ENCODE peak calls at places on chromosomes 7 and 10, in seven cellular contexts. One of them, this sample, is unnamed.
A peak's percentile ranks its signal among the peaks of the same experiment; 100 is the strongest.

GRCh38 chr10:46272863-46273415 is 13.9 kb upstream of the ANTXRL start:
- DNase-seq in body of pancreas: no peak
- DNase-seq in heart right ventricle: no peak
- DNase-seq in endothelial cell of umbilical vein: no peak
- DNase-seq in CD8-positive, alpha-beta T cell: no peak
- DNase-seq in tibial nerve: no peak
- DNase-seq in stomach: peak; percentile 10
- DNase-seq in this sample: no peak

GRCh38 chr7:122354656-122355055 is 50.1 kb upstream of the FEZF1 start:
- DNase-seq in CD8-positive, alpha-beta T cell: no peak
- DNase-seq in endothelial cell of umbilical vein: no peak
- DNase-seq in body of pancreas: no peak
- DNase-seq in stomach: no peak
- DNase-seq in tibial nerve: no peak
- DNase-seq in heart right ventricle: no peak
- DNase-seq in this sample: no peak

GRCh38 chr10:44244745-44245600 is 139.9 kb downstream of the CXCL12 start:
- DNase-seq in CD8-positive, alpha-beta T cell: no peak
- DNase-seq in stomach: no peak
- DNase-seq in body of pancreas: no peak
- DNase-seq in heart right ventricle: no peak
- DNase-seq in endothelial cell of umbilical vein: no peak
- DNase-seq in tibial nerve: no peak
- DNase-seq in this sample: no peak

GRCh38 chr7:30434140-30434799 is 44.3 kb downstream of the NOD1 start:
- DNase-seq in endothelial cell of umbilical vein: no peak
- DNase-seq in tibial nerve: no peak
- DNase-seq in stomach: no peak
- DNase-seq in body of pancreas: no peak
- DNase-seq in CD8-positive, alpha-beta T cell: no peak
- DNase-seq in heart right ventricle: no peak
- DNase-seq in this sample: no peak

GRCh38 chr10:114766470-114766869 is 55.1 kb upstream of the FHIP2A start:
- DNase-seq in endothelial cell of umbilical vein: no peak
- DNase-seq in heart right ventricle: no peak
- DNase-seq in body of pancreas: peak; percentile 27
- DNase-seq in CD8-positive, alpha-beta T cell: no peak
- DNase-seq in stomach: no peak
- DNase-seq in tibial nerve: no peak
- DNase-seq in this sample: no peak

GRCh38 chr10:81978238-81978637 is 103.2 kb downstream of the NRG3 start:
- DNase-seq in stomach: no peak
- DNase-seq in tibial nerve: no peak
- DNase-seq in heart right ventricle: no peak
- DNase-seq in endothelial cell of umbilical vein: peak; percentile 42
- DNase-seq in CD8-positive, alpha-beta T cell: no peak
- DNase-seq in body of pancreas: no peak
- DNase-seq in this sample: peak; percentile 2

GRCh38 chr7:102943425-102944169 is 30.8 kb downstream of the LRRC17 start:
- DNase-seq in body of pancreas: no peak
- DNase-seq in tibial nerve: no peak
- DNase-seq in heart right ventricle: no peak
- DNase-seq in stomach: no peak
- DNase-seq in endothelial cell of umbilical vein: no peak
- DNase-seq in CD8-positive, alpha-beta T cell: no peak
- DNase-seq in this sample: no peak

GRCh38 chr10:49568235-49568634 is 29.3 kb upstream of the ERCC6 start:
- DNase-seq in stomach: no peak
- DNase-seq in body of pancreas: no peak
- DNase-seq in heart right ventricle: no peak
- DNase-seq in tibial nerve: no peak
- DNase-seq in endothelial cell of umbilical vein: no peak
- DNase-seq in CD8-positive, alpha-beta T cell: no peak
- DNase-seq in this sample: peak; percentile 98

GRCh38 chr7:158072889-158073730 is 514.5 kb downstream of the PTPRN2 start:
- DNase-seq in body of pancreas: no peak
- DNase-seq in stomach: no peak
- DNase-seq in tibial nerve: no peak
- DNase-seq in CD8-positive, alpha-beta T cell: no peak
- DNase-seq in endothelial cell of umbilical vein: no peak
- DNase-seq in heart right ventricle: no peak
- DNase-seq in this sample: no peak

GRCh38 chr10:133090654-133091053 is 2.9 kb downstream of the ADGRA1 start:
- DNase-seq in endothelial cell of umbilical vein: no peak
- DNase-seq in heart right ventricle: no peak
- DNase-seq in stomach: no peak
- DNase-seq in CD8-positive, alpha-beta T cell: no peak
- DNase-seq in tibial nerve: no peak
- DNase-seq in body of pancreas: no peak
- DNase-seq in this sample: no peak

GRCh38 chr10:983951-984705 is 4.1 kb upstream of the GTPBP4 start:
- DNase-seq in body of pancreas: peak; percentile 32
- DNase-seq in endothelial cell of umbilical vein: peak; percentile 15
- DNase-seq in stomach: peak; percentile 84
- DNase-seq in tibial nerve: no peak
- DNase-seq in heart right ventricle: no peak
- DNase-seq in CD8-positive, alpha-beta T cell: no peak
- DNase-seq in this sample: peak; percentile 55

GRCh38 chr7:135966341-135967043 is 10.7 kb downstream of the MTPN start:
- DNase-seq in body of pancreas: no peak
- DNase-seq in stomach: no peak
- DNase-seq in tibial nerve: no peak
- DNase-seq in CD8-positive, alpha-beta T cell: no peak
- DNase-seq in endothelial cell of umbilical vein: no peak
- DNase-seq in heart right ventricle: no peak
- DNase-seq in this sample: no peak

GRCh38 chr7:107173191-107173590 is 4.4 kb downstream of the HBP1 start:
- DNase-seq in tibial nerve: no peak
- DNase-seq in body of pancreas: no peak
- DNase-seq in heart right ventricle: no peak
- DNase-seq in CD8-positive, alpha-beta T cell: no peak
- DNase-seq in endothelial cell of umbilical vein: no peak
- DNase-seq in stomach: no peak
- DNase-seq in this sample: no peak

GRCh38 chr7:80614911-80615310 is 23.5 kb upstream of the CD36 start:
- DNase-seq in heart right ventricle: no peak
- DNase-seq in tibial nerve: no peak
- DNase-seq in CD8-positive, alpha-beta T cell: no peak
- DNase-seq in endothelial cell of umbilical vein: no peak
- DNase-seq in body of pancreas: no peak
- DNase-seq in stomach: no peak
- DNase-seq in this sample: peak; percentile 53
- H3K4me3 ChIP-seq in heart right ventricle: no peak overlapping the region
- H3K4me3 ChIP-seq in tibial nerve: no peak overlapping the region
- H3K4me3 ChIP-seq in CD8-positive, alpha-beta T cell: no peak overlapping the region
- H3K4me3 ChIP-seq in endothelial cell of umbilical vein: no peak overlapping the region
- H3K4me3 ChIP-seq in body of pancreas: no peak overlapping the region
- H3K4me3 ChIP-seq in stomach: no peak overlapping the region
- H3K4me3 ChIP-seq in this sample: no peak overlapping the region

GRCh38 chr7:39951156-39951942 is 1.3 kb downstream of the CDK13 start:
- DNase-seq in heart right ventricle: peak; percentile 63
- DNase-seq in endothelial cell of umbilical vein: peak; percentile 73
- DNase-seq in tibial nerve: no peak
- DNase-seq in body of pancreas: peak; percentile 76
- DNase-seq in stomach: peak; percentile 64
- DNase-seq in CD8-positive, alpha-beta T cell: peak; percentile 59
- DNase-seq in this sample: peak; percentile 38

GRCh38 chr7:39952378-39952777 is 2.3 kb downstream of the CDK13 start:
- DNase-seq in heart right ventricle: no peak
- DNase-seq in CD8-positive, alpha-beta T cell: no peak
- DNase-seq in body of pancreas: no peak
- DNase-seq in endothelial cell of umbilical vein: no peak
- DNase-seq in stomach: no peak
- DNase-seq in tibial nerve: no peak
- DNase-seq in this sample: peak; percentile 9

GRCh38 chr7:39952791-39953190 is 2.7 kb downstream of the CDK13 start:
- DNase-seq in heart right ventricle: no peak
- DNase-seq in CD8-positive, alpha-beta T cell: no peak
- DNase-seq in endothelial cell of umbilical vein: peak; percentile 25
- DNase-seq in body of pancreas: no peak
- DNase-seq in stomach: no peak
- DNase-seq in tibial nerve: no peak
- DNase-seq in this sample: no peak

GRCh38 chr7:39950473-39951155 is 558 bp downstream of the CDK13 start:
- DNase-seq in tibial nerve: no peak
- DNase-seq in body of pancreas: peak; percentile 51
- DNase-seq in endothelial cell of umbilical vein: peak; percentile 46
- DNase-seq in stomach: peak; percentile 51
- DNase-seq in CD8-positive, alpha-beta T cell: peak; percentile 28
- DNase-seq in heart right ventricle: peak; percentile 65
- DNase-seq in this sample: peak; percentile 22

GRCh38 chr7:39951943-39952194 is 1.8 kb downstream of the CDK13 start:
- DNase-seq in CD8-positive, alpha-beta T cell: no peak
- DNase-seq in stomach: no peak
- DNase-seq in endothelial cell of umbilical vein: no peak
- DNase-seq in body of pancreas: no peak
- DNase-seq in heart right ventricle: no peak
- DNase-seq in tibial nerve: no peak
- DNase-seq in this sample: no peak
- TF ChIP-seq CTCF in CD8-positive, alpha-beta T cell: no peak
- TF ChIP-seq CTCF in stomach: no peak
- TF ChIP-seq CTCF in endothelial cell of umbilical vein: no peak
- TF ChIP-seq CTCF in body of pancreas: no peak
- TF ChIP-seq CTCF in heart right ventricle: no peak
- TF ChIP-seq CTCF in tibial nerve: no peak
- TF ChIP-seq CTCF in this sample: no peak

GRCh38 chr10:71475243-71475871 is 78.6 kb downstream of the CDH23 start:
- DNase-seq in CD8-positive, alpha-beta T cell: no peak
- DNase-seq in tibial nerve: no peak
- DNase-seq in heart right ventricle: peak; percentile 40
- DNase-seq in stomach: no peak
- DNase-seq in body of pancreas: peak; percentile 37
- DNase-seq in endothelial cell of umbilical vein: no peak
- DNase-seq in this sample: no peak
- H3K27me3 ChIP-seq in CD8-positive, alpha-beta T cell: no peaks in the 10 kb centered on the region
- H3K27me3 ChIP-seq in tibial nerve: no peaks in the 10 kb centered on the region
- H3K27me3 ChIP-seq in heart right ventricle: no peaks in the 10 kb centered on the region
- H3K27me3 ChIP-seq in stomach: no peaks in the 10 kb centered on the region
- H3K27me3 ChIP-seq in body of pancreas: no peaks in the 10 kb centered on the region
- H3K27me3 ChIP-seq in endothelial cell of umbilical vein: peaks cover 7% of the 10 kb centered on the region
- H3K27me3 ChIP-seq in this sample: peaks cover 21% of the 10 kb centered on the region

GRCh38 chr10:68345621-68346020 is 12.9 kb upstream of the PBLD start:
- DNase-seq in stomach: no peak
- DNase-seq in tibial nerve: no peak
- DNase-seq in heart right ventricle: no peak
- DNase-seq in CD8-positive, alpha-beta T cell: no peak
- DNase-seq in endothelial cell of umbilical vein: no peak
- DNase-seq in body of pancreas: no peak
- DNase-seq in this sample: no peak
- H3K4me3 ChIP-seq in stomach: no peak overlapping the region
- H3K4me3 ChIP-seq in tibial nerve: no peak overlapping the region
- H3K4me3 ChIP-seq in heart right ventricle: no peak overlapping the region
- H3K4me3 ChIP-seq in CD8-positive, alpha-beta T cell: no peak overlapping the region
- H3K4me3 ChIP-seq in endothelial cell of umbilical vein: no peak overlapping the region
- H3K4me3 ChIP-seq in body of pancreas: no peak overlapping the region
- H3K4me3 ChIP-seq in this sample: no peak overlapping the region

GRCh38 chr7:149625339-149625946 is 127.8 kb upstream of the ZNF746 start:
- DNase-seq in tibial nerve: peak; percentile 15
- DNase-seq in endothelial cell of umbilical vein: peak; percentile 77
- DNase-seq in stomach: peak; percentile 66
- DNase-seq in heart right ventricle: peak; percentile 59
- DNase-seq in CD8-positive, alpha-beta T cell: peak; percentile 31
- DNase-seq in body of pancreas: peak; percentile 54
- DNase-seq in this sample: peak; percentile 26
- TF ChIP-seq CTCF in tibial nerve: peak; percentile 33
- TF ChIP-seq CTCF in endothelial cell of umbilical vein: peak; percentile 70
- TF ChIP-seq CTCF in stomach: no peak
- TF ChIP-seq CTCF in heart right ventricle: peak; percentile 35
- TF ChIP-seq CTCF in CD8-positive, alpha-beta T cell: peak; percentile 62
- TF ChIP-seq CTCF in body of pancreas: peak; percentile 53
- TF ChIP-seq CTCF in this sample: peak; percentile 52

DNA sequence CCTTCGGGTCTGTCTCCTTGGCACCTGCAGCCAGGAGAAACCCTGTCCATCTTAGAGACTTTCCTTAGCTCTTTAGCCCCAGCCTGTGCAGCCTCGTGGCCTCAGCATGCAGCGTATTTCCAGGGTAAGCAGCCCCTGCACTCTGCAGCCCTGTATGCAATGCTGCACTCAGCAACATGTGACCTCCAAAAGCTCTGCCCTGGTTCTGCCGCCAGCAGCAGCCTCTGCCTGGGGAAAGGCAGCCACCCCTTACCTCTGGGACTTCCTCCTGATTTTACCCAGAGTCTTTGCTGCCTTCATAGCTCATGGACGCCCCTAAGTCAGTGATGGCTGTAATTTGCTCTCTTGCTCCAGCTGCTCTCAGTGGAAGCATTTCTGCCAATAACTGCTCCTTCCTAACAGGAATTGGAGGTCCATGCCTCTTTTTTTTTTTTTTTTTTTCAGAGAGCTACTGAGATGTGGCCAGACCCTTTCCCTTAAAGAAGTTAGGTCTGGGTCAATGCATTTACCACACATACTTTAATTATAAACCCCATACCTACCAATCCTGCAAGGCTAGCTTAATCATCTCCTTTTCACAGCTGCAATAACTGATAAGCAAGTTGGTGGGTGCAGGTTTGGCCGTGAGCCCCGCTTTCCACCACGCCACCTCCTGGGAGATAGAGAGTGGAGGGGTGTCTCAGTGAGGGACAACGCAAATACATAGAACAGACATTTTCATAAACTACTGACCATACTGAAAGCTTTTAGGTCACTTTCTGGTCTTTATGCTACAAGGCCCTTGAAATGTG is 71.7 kb downstream of the RAMP3 start:
- DNase-seq in heart right ventricle: no peak
- DNase-seq in stomach: no peak
- DNase-seq in tibial nerve: no peak
- DNase-seq in endothelial cell of umbilical vein: no peak
- DNase-seq in CD8-positive, alpha-beta T cell: no peak
- DNase-seq in body of pancreas: no peak
- DNase-seq in this sample: no peak
- H3K27me3 ChIP-seq in heart right ventricle: no peaks in the 10 kb centered on the region
- H3K27me3 ChIP-seq in stomach: no peaks in the 10 kb centered on the region
- H3K27me3 ChIP-seq in tibial nerve: no peaks in the 10 kb centered on the region
- H3K27me3 ChIP-seq in endothelial cell of umbilical vein: no peaks in the 10 kb centered on the region
- H3K27me3 ChIP-seq in CD8-positive, alpha-beta T cell: no peaks in the 10 kb centered on the region
- H3K27me3 ChIP-seq in body of pancreas: no peaks in the 10 kb centered on the region
- H3K27me3 ChIP-seq in this sample: peaks cover 15% of the 10 kb centered on the region

GRCh38 chr10:36373424-36374096 is 731.5 kb upstream of the FZD8 start:
- DNase-seq in tibial nerve: no peak
- DNase-seq in heart right ventricle: no peak
- DNase-seq in body of pancreas: no peak
- DNase-seq in CD8-positive, alpha-beta T cell: no peak
- DNase-seq in stomach: no peak
- DNase-seq in endothelial cell of umbilical vein: no peak
- DNase-seq in this sample: no peak
- H3K4me3 ChIP-seq in tibial nerve: no peak overlapping the region
- H3K4me3 ChIP-seq in heart right ventricle: no peak overlapping the region
- H3K4me3 ChIP-seq in body of pancreas: no peak overlapping the region
- H3K4me3 ChIP-seq in CD8-positive, alpha-beta T cell: no peak overlapping the region
- H3K4me3 ChIP-seq in stomach: no peak overlapping the region
- H3K4me3 ChIP-seq in endothelial cell of umbilical vein: no peak overlapping the region
- H3K4me3 ChIP-seq in this sample: no peak overlapping the region

DNA sequence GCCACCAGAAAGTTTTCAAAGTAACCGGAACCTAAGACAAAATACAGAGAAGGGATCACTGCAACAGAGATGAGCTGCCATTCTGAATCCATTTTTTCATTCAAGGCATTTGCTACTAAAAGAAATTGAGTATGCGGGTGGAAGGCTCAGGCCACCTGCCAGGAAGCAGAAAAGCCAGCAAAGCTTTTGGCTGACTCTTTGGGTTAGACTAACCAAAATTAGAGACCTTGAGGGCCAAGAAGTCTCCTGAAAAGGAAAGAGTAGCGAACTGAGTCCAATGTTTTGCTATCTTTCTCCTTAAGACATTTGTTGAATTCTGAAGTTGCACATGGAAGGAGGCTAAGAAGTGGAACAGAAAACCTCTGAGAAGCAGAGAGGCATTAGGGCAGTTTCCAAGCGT is 79.0 kb downstream of the FAS start:
- DNase-seq in body of pancreas: no peak
- DNase-seq in endothelial cell of umbilical vein: no peak
- DNase-seq in tibial nerve: no peak
- DNase-seq in CD8-positive, alpha-beta T cell: no peak
- DNase-seq in heart right ventricle: no peak
- DNase-seq in stomach: no peak
- DNase-seq in this sample: no peak
- TF ChIP-seq CTCF in body of pancreas: no peak
- TF ChIP-seq CTCF in endothelial cell of umbilical vein: no peak
- TF ChIP-seq CTCF in tibial nerve: no peak
- TF ChIP-seq CTCF in CD8-positive, alpha-beta T cell: no peak
- TF ChIP-seq CTCF in heart right ventricle: no peak
- TF ChIP-seq CTCF in stomach: no peak
- TF ChIP-seq CTCF in this sample: no peak